ENCODE peak calls at places on chromosomes 3 and 15, in seven cellular contexts. V is HEK293T; K is epithelial cell of proximal tubule; L is stimulated activated CD8-positive, alpha-beta memory T cell treated with anti-CD3 and anti-CD28 coated beads, Interleukin-7, amount 100 ng/mL, for 24 hours; E is natural killer cell treated with Interleukin-12 subunit alpha and Interleukin-12 subunit beta and Interleukin-15 and Interleukin-18, amount 100 ng/mL, for 72 hours; I is vagina; A is omental fat pad. P is an unnamed sample.
A peak's percentile ranks its signal among the peaks of the same experiment; 100 is the strongest.

GRCh38 chr3:39718674-39719595 is 90.5 kb upstream of the MYRIP start:
- DNase-seq in E (no peak), V (no peak), A (no peak), K (no peak), L (no peak), I (no peak), P (no peak)

GRCh38 chr3:43144811-43145490 is 39.1 kb upstream of the POMGNT2 start:
- DNase-seq in A (no peak), I (no peak), K (no peak), V (no peak), E (no peak), L (no peak), P (no peak)

GRCh38 chr15:33028495-33028894 is 166.0 kb downstream of the FMN1 start:
- DNase-seq in L (no peak), V (no peak), I (no peak), K (no peak), A (no peak), E (no peak), P (no peak)

GRCh38 chr3:111984636-111985298 is 5.9 kb downstream of the ABHD10 start:
- DNase-seq in K (no peak), E (no peak), I (no peak), L (no peak), V (no peak), A (no peak), P (no peak)

GRCh38 chr15:98416222-98416835 is 232.0 kb upstream of the IGF1R start:
- DNase-seq in L (no peak), E (no peak), A (no peak), V (no peak), K (no peak), I (no peak), P (no peak)

GRCh38 chr15:101804941-101805340 is 1.6 kb downstream of the OR4F6 start:
- DNase-seq in E (no peak), L (no peak), I (no peak), V (no peak), A (no peak), K (no peak), P (no peak)

GRCh38 chr3:27728195-27729087 is 6.3 kb upstream of the EOMES start:
- DNase-seq in L (no peak), V (peak; percentile 54), A (no peak), E (no peak), K (no peak), I (no peak), P (peak; percentile 52)

GRCh38 chr15:33963831-33964664 is 4.2 kb upstream of the CHRM5 start:
- DNase-seq in E (no peak), V (peak; percentile 14), I (no peak), K (no peak), A (no peak), L (no peak), P (peak; percentile 47)

GRCh38 chr3:46284981-46285683 is 42.9 kb downstream of the CCR3 start:
- DNase-seq in L (no peak), V (no peak), K (no peak), E (no peak), A (no peak), I (no peak), P (no peak)

GRCh38 chr15:76174654-76175053 is 114.9 kb downstream of the TMEM266 start:
- DNase-seq in K (no peak), I (no peak), A (no peak), E (no peak), L (no peak), V (no peak), P (no peak)

GRCh38 chr3:55519016-55519415 is 31.9 kb upstream of the WNT5A start:
- DNase-seq in E (no peak), K (no peak), V (no peak), A (no peak), L (no peak), I (no peak), P (no peak)

GRCh38 chr3:79001255-79001654 is 766.5 kb downstream of the ROBO1 start:
- DNase-seq in L (no peak), A (no peak), I (no peak), K (no peak), V (no peak), E (no peak), P (no peak)

GRCh38 chr15:48384616-48385015 is 53.4 kb downstream of the DUT start:
- DNase-seq in E (no peak), K (no peak), V (no peak), L (no peak), A (no peak), I (no peak), P (no peak)

GRCh38 chr15:77454956-77455355 is 34.3 kb downstream of the HMG20A start:
- DNase-seq in K (no peak), L (no peak), A (no peak), I (no peak), V (no peak), E (no peak), P (no peak)

GRCh38 chr3:13192471-13193213 is 119.4 kb upstream of the IQSEC1 start:
- DNase-seq in K (no peak), E (no peak), A (no peak), V (peak; percentile 38), L (no peak), I (no peak), P (peak; percentile 28)

GRCh38 chr15:53559364-53560253 is 199.9 kb downstream of the WDR72 start:
- DNase-seq in I (no peak), K (no peak), E (no peak), V (no peak), A (no peak), L (no peak), P (no peak)

GRCh38 chr3:15330031-15330596 is 2.3 kb downstream of the SH3BP5 start:
- DNase-seq in L (no peak), K (no peak), E (no peak), V (peak; percentile 70), A (peak; percentile 50), I (no peak), P (no peak)

GRCh38 chr3:148218222-148218621 is 479.5 kb upstream of the AGTR1 start:
- DNase-seq in A (no peak), V (no peak), I (no peak), L (no peak), K (no peak), E (no peak), P (no peak)

GRCh38 chr15:69200773-69201745 is 40.6 kb downstream of the GLCE start:
- DNase-seq in K (no peak), A (no peak), L (no peak), I (no peak), V (no peak), E (no peak), P (no peak)

GRCh38 chr15:49229922-49230321 is 59.9 kb downstream of the GALK2 start:
- DNase-seq in V (no peak), L (no peak), K (no peak), I (no peak), A (no peak), E (no peak), P (no peak)